ENCODE peak calls at places on chromosomes 12 and 14, in seven cellular contexts. L is GM23338; V is stimulated activated CD4-positive, alpha-beta T cell treated with anti-CD3 and anti-CD28 coated beads, Interleukin-1b, Interleukin-23, amount 100 ng/mL, for 24 hours; Y is HCT116; N is effector CD4-positive, alpha-beta T cell; K is IMR-90; B is ureter. G is an unnamed sample.

GRCh38 chr12:71605034-71605433 is 58.6 kb downstream of the ZFC3H1 start:
- DNase-seq in V (no peak), N (no peak), Y (no peak), B (no peak), K (no peak), L (no peak), G (no peak)

GRCh38 chr14:61609885-61610284 is 85.4 kb upstream of the HIF1A start:
- DNase-seq in V (no peak), B (no peak), Y (no peak), N (no peak), K (peak; percentile 86), L (peak; percentile 58), G (no peak)

GRCh38 chr12:4027412-4027811 is 154.2 kb upstream of the PARP11 start:
- DNase-seq in B (no peak), N (peak; percentile 33), K (peak; percentile 7), V (peak; percentile 44), L (no peak), Y (no peak), G (no peak)

GRCh38 chr12:16112151-16112550 is 165.3 kb downstream of the SLC15A5 start:
- DNase-seq in K (no peak), L (peak; percentile 11), N (no peak), B (no peak), Y (no peak), V (no peak), G (no peak)

GRCh38 chr14:86027990-86028389 is 498.0 kb downstream of the FLRT2 start:
- DNase-seq in B (no peak), L (no peak), N (no peak), Y (no peak), K (no peak), V (no peak), G (no peak)

GRCh38 chr12:67766370-67766769 is 117.8 kb downstream of the DYRK2 start:
- DNase-seq in V (no peak), Y (no peak), B (no peak), N (no peak), L (no peak), K (peak; percentile 90), G (no peak)

GRCh38 chr12:113165521-113166450 is 16.3 kb downstream of the CFAP73 start:
- DNase-seq in N (no peak), Y (no peak), K (no peak), V (no peak), L (no peak), B (no peak), G (no peak)

GRCh38 chr12:6936642-6937480 is 6.8 kb upstream of the RNU7-1 start:
- DNase-seq in N (no peak), K (no peak), L (peak; percentile 78), Y (no peak), V (peak; percentile 58), B (no peak), G (no peak)

GRCh38 chr12:47733142-47733541 is 7.9 kb upstream of the ENDOU start:
- DNase-seq in K (no peak), N (no peak), Y (no peak), L (no peak), B (no peak), V (no peak), G (no peak)

GRCh38 chr14:44170099-44170498 is 337.0 kb downstream of the FSCB start:
- DNase-seq in Y (no peak), B (no peak), K (no peak), V (no peak), N (no peak), L (no peak), G (no peak)

GRCh38 chr12:127781336-127781735 is 485.6 kb upstream of the TMEM132C start:
- DNase-seq in B (no peak), V (no peak), Y (no peak), K (no peak), N (no peak), L (no peak), G (no peak)

GRCh38 chr12:132143328-132144071 is 619 bp downstream of the DDX51 start:
- DNase-seq in V (no peak), K (no peak), L (peak; percentile 35), B (no peak), N (peak; percentile 30), Y (no peak), G (no peak)

GRCh38 chr12:1457901-1458300 is 136.5 kb downstream of the FBXL14 start:
- DNase-seq in Y (no peak), N (no peak), V (no peak), B (peak; percentile 47), K (peak; percentile 90), L (no peak), G (no peak)

GRCh38 chr14:69316449-69317391 is 56.8 kb downstream of the GALNT16 start:
- DNase-seq in Y (no peak), B (peak; percentile 51), L (no peak), N (no peak), V (no peak), K (peak; percentile 98), G (no peak)

GRCh38 chr12:120822832-120823503 is 81.2 kb downstream of the SPPL3 start:
- DNase-seq in K (no peak), V (no peak), B (no peak), Y (no peak), L (peak; percentile 70), N (no peak), G (no peak)

GRCh38 chr14:36827861-36828260 is 166.2 kb downstream of the PAX9 start:
- DNase-seq in V (no peak), Y (no peak), K (no peak), N (no peak), L (no peak), B (no peak), G (no peak)

GRCh38 chr14:104240426-104241157 is 102.2 kb downstream of the KIF26A start:
- DNase-seq in K (no peak), V (no peak), B (no peak), Y (no peak), L (peak; percentile 42), N (no peak), G (no peak)

GRCh38 chr14:34766611-34767010 is 52.2 kb upstream of the CFL2 start:
- DNase-seq in K (peak; percentile 10), L (no peak), B (no peak), V (no peak), N (no peak), Y (no peak), G (no peak)

GRCh38 chr12:30990316-30990715 is 63.8 kb downstream of the TSPAN11 start:
- DNase-seq in K (no peak), L (no peak), V (no peak), N (no peak), Y (no peak), B (no peak), G (no peak)

GRCh38 chr12:124543052-124543590 is 24.3 kb downstream of the NCOR2 start:
- DNase-seq in L (no peak), B (no peak), V (no peak), Y (no peak), N (no peak), K (no peak), G (no peak)

GRCh38 chr14:76227450-76228050 is 75.8 kb downstream of the GPATCH2L start:
- DNase-seq in K (peak; percentile 90), N (no peak), L (no peak), Y (no peak), V (no peak), B (no peak), G (no peak)

GRCh38 chr14:21894003-21894897 is 220.6 kb upstream of the OR4E1 start:
- DNase-seq in V (peak; percentile 31), Y (no peak), N (peak; percentile 31), L (peak; percentile 76), B (no peak), K (no peak), G (no peak)

GRCh38 chr14:61430066-61430757 is 108.8 kb downstream of the PRKCH start:
- DNase-seq in Y (no peak), N (no peak), B (no peak), K (no peak), V (no peak), L (no peak), G (no peak)

GRCh38 chr14:103594265-103594664 is 31.5 kb downstream of the COA8 start:
- DNase-seq in L (peak; percentile 51), B (no peak), V (no peak), N (no peak), Y (no peak), K (peak; percentile 74), G (peak; percentile 64)

GRCh38 chr12:15749937-15750336 is 39.3 kb downstream of the EPS8 start:
- DNase-seq in Y (no peak), L (no peak), N (no peak), B (no peak), V (no peak), K (no peak), G (no peak)

GRCh38 chr14:22598896-22599244 is 770 bp downstream of the ABHD4 start:
- DNase-seq in Y (peak; percentile 16), N (peak; percentile 6), L (peak; percentile 73), B (peak; percentile 76), K (peak; percentile 71), V (peak; percentile 23), G (no peak)

GRCh38 chr12:127231366-127231765 is 1035.6 kb upstream of the TMEM132C start:
- DNase-seq in Y (no peak), N (no peak), B (no peak), L (no peak), K (no peak), V (no peak), G (no peak)

GRCh38 chr14:50658203-50658602 is 9.9 kb downstream of the SAV1 start:
- DNase-seq in K (peak; percentile 72), L (peak; percentile 83), N (no peak), Y (no peak), V (no peak), B (no peak), G (no peak)

GRCh38 chr14:30988509-30988908 is 36.9 kb upstream of the AP4S1 start:
- DNase-seq in K (peak; percentile 61), V (no peak), L (no peak), N (no peak), Y (no peak), B (no peak), G (no peak)

GRCh38 chr14:60862283-60862682 is 118.6 kb downstream of the TRMT5 start:
- DNase-seq in K (no peak), Y (no peak), B (peak; percentile 84), L (no peak), V (no peak), N (no peak), G (no peak)

GRCh38 chr14:105180598-105181528 is at the start of gene NUDT14:
- DNase-seq in L (peak; percentile 75), Y (peak; percentile 46), V (peak; percentile 80), K (peak; percentile 25), N (peak; percentile 78), B (peak; percentile 85), G (peak; percentile 73)

G was measured in anterior cingulate cortex.